ENCODE peak calls at places on chromosomes 11 and 22, in five cellular contexts. N is colonic mucosa, Q is HCT116, G is pancreas, E is mammary epithelial cell. L is an unnamed sample.

GRCh38 chr11:105149477-105149876 is 9.9 kb upstream of the CARD18 start:
- DNase-seq in N (no peak), E (peak; percentile 40), G (no peak), Q (no peak), L (no peak)

GRCh38 chr11:75858613-75859012 is 43.6 kb downstream of the UVRAG start:
- DNase-seq in G (no peak), E (peak; percentile 14), N (no peak), Q (no peak), L (peak; percentile 63)

GRCh38 chr11:80980221-80980620 is 1539.4 kb upstream of the TENM4 start:
- DNase-seq in E (peak; percentile 83), N (no peak), G (no peak), Q (no peak), L (peak; percentile 22)

GRCh38 chr11:104127828-104128227 is 36.1 kb downstream of the PDGFD start:
- DNase-seq in G (no peak), N (no peak), Q (no peak), E (peak; percentile 54), L (peak; percentile 25)

GRCh38 chr11:84476581-84476980 is 1150.6 kb downstream of the DLG2 start:
- DNase-seq in G (no peak), E (no peak), Q (no peak), N (no peak), L (peak; percentile 59)

GRCh38 chr11:44530413-44531115 is 34.9 kb upstream of the CD82 start:
- DNase-seq in E (no peak), Q (no peak), N (no peak), G (no peak), L (peak; percentile 34)

GRCh38 chr22:23751441-23751996 is 607 bp upstream of the ZNF70 start:
- DNase-seq in E (no peak), N (peak; percentile 59), G (no peak), Q (no peak), L (no peak)

GRCh38 chr11:64298966-64299846 is 952 bp upstream of the CATSPERZ start:
- DNase-seq in Q (no peak), N (peak; percentile 65), E (no peak), G (peak; percentile 63), L (no peak)

GRCh38 chr22:48957987-48958321 is 869.7 kb downstream of the BRD1 start:
- DNase-seq in E (no peak), N (peak; percentile 2), G (peak; percentile 4), Q (no peak), L (no peak)

GRCh38 chr22:40518840-40519239 is 117.7 kb downstream of the MRTFA start:
- DNase-seq in Q (no peak), E (no peak), N (no peak), G (no peak), L (no peak)

GRCh38 chr22:31056986-31057599 is 24.0 kb upstream of the SMTN start:
- DNase-seq in Q (no peak), E (no peak), G (no peak), N (no peak), L (no peak)

GRCh38 chr11:47247502-47247901 is 1.1 kb downstream of the ACP2 start:
- DNase-seq in E (no peak), Q (no peak), N (no peak), G (no peak), L (no peak)

GRCh38 chr11:114135737-114136151 is 76.2 kb downstream of the ZBTB16 start:
- DNase-seq in G (no peak), N (no peak), E (no peak), Q (no peak), L (peak; percentile 18)

GRCh38 chr11:112417339-112417738 is 156.7 kb upstream of the PLET1 start:
- DNase-seq in N (no peak), G (no peak), Q (no peak), E (no peak), L (no peak)

GRCh38 chr11:86070435-86071056 is 1.7 kb upstream of the PICALM start:
- DNase-seq in G (no peak), Q (no peak), E (no peak), N (no peak), L (no peak)

GRCh38 chr22:38513063-38513462 is 7.0 kb upstream of the DDX17 start:
- DNase-seq in G (no peak), N (no peak), E (no peak), Q (no peak), L (no peak)

GRCh38 chr11:62062223-62062861 is 61.5 kb upstream of the INCENP start:
- DNase-seq in Q (no peak), E (no peak), N (no peak), G (no peak), L (no peak)

GRCh38 chr22:37739611-37740049 is 42.8 kb downstream of the TRIOBP start:
- DNase-seq in Q (no peak), E (no peak), G (no peak), N (no peak), L (no peak)

GRCh38 chr11:133509924-133510697 is 22.2 kb downstream of the OPCML start:
- DNase-seq in N (no peak), Q (no peak), E (no peak), G (no peak), L (no peak)

GRCh38 chr11:101326141-101326540 is 196.5 kb upstream of the PGR start:
- DNase-seq in G (no peak), E (no peak), Q (no peak), N (no peak), L (no peak)

GRCh38 chr11:12122083-12122482 is 11.7 kb downstream of the MICAL2 start:
- DNase-seq in E (no peak), Q (peak; percentile 48), G (peak; percentile 40), N (no peak), L (no peak)

GRCh38 chr11:79794484-79795393 is 353.9 kb upstream of the TENM4 start:
- DNase-seq in G (no peak), N (no peak), E (peak; percentile 13), Q (no peak), L (no peak)

GRCh38 chr11:133947298-133947905 is 9.4 kb downstream of the IGSF9B start:
- DNase-seq in N (no peak), G (no peak), E (peak; percentile 21), Q (no peak), L (peak; percentile 52)

GRCh38 chr22:20055654-20056053 is 24.4 kb upstream of the DGCR8 start:
- DNase-seq in Q (no peak), G (no peak), N (no peak), E (no peak), L (no peak)

GRCh38 chr11:10933455-10934292 is 75.8 kb upstream of the ZBED5 start:
- DNase-seq in E (peak; percentile 88), N (peak; percentile 94), G (peak; percentile 94), Q (peak; percentile 85), L (peak; percentile 86)
- H3K27ac ChIP-seq in E (peak overlapping the region; percentile 19), N (peak overlapping the region; percentile 82), G (peak overlapping the region; percentile 63), Q (peak overlapping the region; percentile 60), L (peak overlapping the region; percentile 69)

GRCh38 chr11:3169235-3169951 is 4.3 kb upstream of the OSBPL5 start:
- DNase-seq in G (peak; percentile 42), E (peak; percentile 69), Q (peak; percentile 21), N (no peak), L (peak; percentile 66)

GRCh38 chr11:3167143-3168119 is 2.3 kb upstream of the OSBPL5 start:
- DNase-seq in N (no peak), E (no peak), Q (no peak), G (peak; percentile 8), L (no peak)

GRCh38 chr11:3170756-3171670 is 5.9 kb upstream of the OSBPL5 start:
- DNase-seq in G (no peak), E (no peak), Q (no peak), N (no peak), L (no peak)

GRCh38 chr11:3171931-3172560 is 6.9 kb upstream of the OSBPL5 start:
- DNase-seq in E (no peak), G (no peak), N (no peak), Q (no peak), L (no peak)

DNA sequence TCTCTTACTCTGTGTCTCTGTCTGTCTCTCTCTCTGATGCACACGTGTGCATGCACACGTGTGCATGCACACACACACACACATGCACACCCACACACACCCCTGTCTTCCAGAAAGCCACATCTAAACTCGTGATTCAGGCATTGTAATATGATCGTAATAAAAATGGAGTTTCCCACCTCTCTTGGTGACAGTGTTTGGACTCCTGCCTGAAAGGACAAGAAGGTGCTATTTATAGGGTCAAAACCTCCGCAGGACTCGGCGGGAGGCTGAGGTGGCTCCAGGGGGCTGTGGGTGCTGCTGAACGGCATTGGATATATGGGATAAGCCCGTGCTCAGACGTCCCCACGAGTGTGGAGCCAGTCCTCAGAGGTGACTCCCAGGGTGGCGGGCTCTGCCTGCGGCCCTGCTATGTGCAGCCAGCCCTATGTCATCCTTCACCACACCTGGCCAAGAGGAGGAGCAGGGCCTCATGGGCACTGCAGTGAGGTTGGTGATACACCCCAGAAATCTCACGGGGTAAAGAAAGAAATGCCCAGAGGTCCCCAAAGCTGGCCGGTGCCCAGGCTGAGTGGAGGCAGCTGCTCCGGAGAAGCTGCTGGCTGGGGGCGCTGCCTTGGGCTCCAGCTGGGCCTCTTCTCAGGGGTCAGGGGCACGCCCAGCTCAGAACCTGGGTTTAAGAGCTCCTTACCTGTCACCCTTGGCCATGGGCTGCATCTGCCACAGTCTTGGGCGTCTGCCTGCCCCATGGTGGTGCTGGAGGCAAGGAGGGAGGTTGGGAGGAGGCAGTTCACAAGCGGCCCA is 5.0 kb upstream of the OSBPL5 start:
- DNase-seq in E (no peak), Q (no peak), G (no peak), N (no peak), L (peak; percentile 57)
- H3K4me3 ChIP-seq in E (no peak overlapping the region), Q (no peak overlapping the region), G (peak overlapping the region; percentile 10), N (no peak overlapping the region), L (no peak overlapping the region)

DNA sequence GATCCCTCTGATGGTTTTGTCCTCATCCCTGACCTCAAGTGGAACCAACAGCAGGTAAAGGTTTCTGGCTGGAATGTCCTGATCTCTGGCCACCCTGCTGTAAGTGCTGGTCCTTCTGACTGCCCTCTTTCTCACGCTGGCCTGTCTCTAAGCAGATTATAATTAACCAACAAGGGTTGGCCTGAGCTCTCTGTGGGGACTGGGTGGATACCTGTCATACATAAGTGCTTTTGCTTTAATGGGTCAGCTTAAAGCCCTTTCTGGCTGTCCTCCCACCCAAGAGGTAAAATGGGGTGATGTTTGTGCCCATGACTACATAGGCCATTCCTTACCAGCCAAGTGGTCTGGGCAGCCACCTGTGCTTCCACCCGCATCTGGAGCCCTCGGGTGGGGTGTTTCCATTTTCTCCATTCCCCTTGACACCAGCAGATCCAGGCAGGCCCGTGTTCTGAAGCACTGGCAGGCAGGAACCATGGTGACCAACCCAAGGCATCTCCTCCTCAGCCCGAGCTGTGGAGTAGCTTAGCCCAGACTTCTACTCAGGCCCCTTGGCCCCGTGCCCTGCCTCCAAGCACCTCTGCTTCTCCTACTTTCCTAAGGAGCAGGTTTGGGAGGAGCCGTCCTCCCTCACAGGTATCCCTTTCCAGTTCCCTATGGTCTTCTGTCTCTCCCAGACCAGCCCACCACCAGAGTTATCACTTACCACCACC is 17.0 kb upstream of the ST3GAL4 start:
- DNase-seq in G (no peak), Q (no peak), N (no peak), E (no peak), L (no peak)
- H3K4me1 ChIP-seq in G (no peaks in the 10 kb centered on the region), Q (peaks cover 27% of the 10 kb centered on the region), N (no peaks in the 10 kb centered on the region), E (peaks cover 21% of the 10 kb centered on the region), L (peaks cover 28% of the 10 kb centered on the region)

DNA sequence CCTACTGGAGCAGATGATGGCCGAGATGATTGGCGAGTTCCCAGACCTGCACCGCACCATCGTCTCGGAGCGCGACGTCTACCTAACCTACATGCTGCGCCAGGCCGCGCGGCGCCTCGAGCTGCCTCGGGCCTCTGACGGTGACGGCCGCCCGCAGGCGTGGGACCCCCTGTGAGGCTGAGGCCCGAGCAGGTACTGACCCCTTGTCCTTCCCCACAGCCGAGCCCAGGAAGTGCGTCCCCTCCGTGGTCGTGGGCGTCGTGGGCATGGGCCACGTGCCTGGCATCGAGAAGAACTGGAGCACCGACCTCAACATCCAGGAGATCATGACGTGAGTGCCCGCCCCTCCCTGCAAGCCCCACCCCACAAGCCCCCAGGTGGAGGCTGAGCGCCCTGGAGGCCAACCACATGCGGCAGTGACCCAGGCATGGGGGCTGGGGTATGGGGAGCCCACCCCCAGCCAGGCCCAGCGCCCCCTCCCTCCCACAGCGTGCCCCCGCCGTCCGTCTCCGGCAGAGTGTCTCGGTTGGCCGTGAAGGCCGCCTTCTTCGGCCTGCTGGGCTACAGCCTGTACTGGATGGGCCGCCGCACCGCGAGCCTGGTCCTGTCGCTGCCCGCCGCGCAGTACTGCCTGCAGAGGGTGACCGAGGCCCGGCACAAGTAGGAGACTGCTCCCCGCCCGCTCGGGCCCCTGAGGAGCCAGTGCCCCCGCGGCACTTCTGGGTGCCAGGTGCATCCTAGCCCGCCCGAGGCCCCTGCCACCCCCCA is 2.8 kb upstream of the SELENOO start:
- DNase-seq in Q (no peak), E (no peak), G (no peak), N (no peak), L (no peak)
- H3K27ac ChIP-seq in Q (no peak overlapping the region), E (no peak overlapping the region), G (no peak overlapping the region), N (no peak overlapping the region), L (no peak overlapping the region)